ENCODE peak calls at places on chromosomes 3 and 15, in ten cellular contexts. W is PC-9; P is astrocyte; N is left ventricle myocardium inferior; K is cardiac fibroblast; M is A549; Q is AG10803; S is CD8-positive, alpha-beta memory T cell; H is SJSA1; C is lower lobe of right lung. O is an unnamed sample.

GRCh38 chr3:178384302-178384939 is 151.8 kb upstream of the KCNMB2 start:
- DNase-seq in W (no peak), Q (peak), M (no peak), N (no peak), P (peak), C (no peak), K (peak), S (no peak), H (no peak), O (no peak)

GRCh38 chr3:60013241-60013640 is 963.4 kb upstream of the CFAP20DC start:
- DNase-seq in K (no peak), N (no peak), Q (peak), M (no peak), C (no peak), S (no peak), H (no peak), W (no peak), P (peak), O (no peak)

GRCh38 chr15:52103217-52104207 is 9.1 kb downstream of the BCL2L10 start:
- DNase-seq in P (peak), M (peak), C (no peak), S (no peak), K (peak), Q (peak), W (peak), H (peak), N (no peak), O (peak)

GRCh38 chr3:44885618-44886017 is 11.2 kb downstream of the TGM4 start:
- DNase-seq in W (peak), K (peak), P (peak), H (peak), S (no peak), C (no peak), N (no peak), Q (peak), M (peak), O (peak)

GRCh38 chr15:22855791-22856190 is 17.3 kb downstream of the NIPA2 start:
- DNase-seq in P (no peak), N (no peak), W (no peak), H (no peak), C (no peak), M (no peak), S (no peak), Q (no peak), K (peak), O (no peak)

GRCh38 chr3:29331830-29332637 is 51.2 kb downstream of the RBMS3 start:
- DNase-seq in S (no peak), K (no peak), P (no peak), W (no peak), H (no peak), N (no peak), Q (peak), C (no peak), M (peak), O (no peak)

GRCh38 chr15:53454843-53455721 is 304.4 kb downstream of the WDR72 start:
- DNase-seq in Q (no peak), N (no peak), H (no peak), W (no peak), C (no peak), M (peak), K (no peak), P (no peak), S (no peak), O (no peak)

GRCh38 chr3:155233213-155233612 is 60.3 kb downstream of the STRIT1 start:
- DNase-seq in K (peak), Q (peak), S (no peak), P (peak), H (peak), M (no peak), N (peak), C (no peak), W (peak), O (peak)

GRCh38 chr3:149494022-149494758 is 19.7 kb downstream of the TM4SF4 start:
- DNase-seq in W (peak), C (peak), P (peak), Q (peak), K (peak), M (peak), N (no peak), S (no peak), H (peak), O (no peak)

GRCh38 chr15:80855206-80855605 is 76.0 kb downstream of the CEMIP start:
- DNase-seq in K (no peak), S (no peak), C (no peak), H (no peak), M (no peak), Q (no peak), N (no peak), W (no peak), P (no peak), O (no peak)

GRCh38 chr15:91632981-91633380 is 220.5 kb upstream of the SLCO3A1 start:
- DNase-seq in W (no peak), P (no peak), M (no peak), K (no peak), Q (no peak), S (no peak), N (no peak), H (no peak), C (no peak), O (no peak)

GRCh38 chr3:28958656-28959055 is 322.2 kb upstream of the RBMS3 start:
- DNase-seq in S (no peak), C (peak), N (no peak), M (no peak), P (no peak), W (no peak), Q (no peak), K (no peak), H (no peak), O (no peak)

GRCh38 chr3:188789201-188789600 is 382.6 kb upstream of the TPRG1 start:
- DNase-seq in N (no peak), M (no peak), K (no peak), H (no peak), P (no peak), C (no peak), Q (no peak), W (no peak), S (no peak), O (no peak)

GRCh38 chr3:194315088-194315964 is 35.8 kb downstream of the CPN2 start:
- DNase-seq in Q (peak), W (peak), S (peak), K (peak), C (peak), H (peak), M (peak), N (peak), P (peak), O (no peak)

GRCh38 chr15:83320831-83321230 is 36.4 kb upstream of the BNC1 start:
- DNase-seq in C (no peak), N (no peak), Q (peak), W (no peak), P (no peak), K (peak), S (no peak), M (peak), H (no peak), O (no peak)

GRCh38 chr3:12180218-12180617 is 21.5 kb upstream of the TIMP4 start:
- DNase-seq in H (peak), Q (peak), K (peak), S (no peak), N (peak), P (peak), M (peak), C (peak), W (peak), O (no peak)

GRCh38 chr3:133426721-133427120 is 26.9 kb downstream of the BFSP2 start:
- DNase-seq in P (peak), M (no peak), N (no peak), S (no peak), C (no peak), W (no peak), Q (peak), H (no peak), K (peak), O (peak)

GRCh38 chr3:7813412-7813811 is 688.2 kb upstream of the LMCD1 start:
- DNase-seq in M (no peak), C (no peak), W (no peak), K (no peak), H (no peak), P (no peak), Q (no peak), S (no peak), N (no peak), O (no peak)

GRCh38 chr3:120767106-120767505 is 24.6 kb downstream of the GTF2E1 start:
- DNase-seq in C (no peak), M (no peak), K (no peak), W (no peak), S (no peak), Q (no peak), P (no peak), H (no peak), N (no peak), O (no peak)

GRCh38 chr15:31516874-31517273 is 190.2 kb downstream of the KLF13 start:
- DNase-seq in M (no peak), Q (no peak), K (no peak), P (no peak), C (no peak), S (no peak), W (no peak), H (no peak), N (no peak), O (no peak)

GRCh38 chr15:88300018-88300549 is 43.5 kb upstream of the NTRK3 start:
- DNase-seq in P (no peak), W (no peak), H (no peak), C (no peak), S (no peak), N (no peak), M (no peak), Q (no peak), K (no peak), O (no peak)

GRCh38 chr3:19215427-19215826 is 67.1 kb downstream of the KCNH8 start:
- DNase-seq in P (no peak), M (no peak), K (no peak), N (no peak), S (no peak), Q (no peak), W (no peak), H (no peak), C (no peak), O (no peak)

GRCh38 chr3:172224560-172225214 is 185.3 kb downstream of the FNDC3B start:
- DNase-seq in P (no peak), M (no peak), K (no peak), W (no peak), Q (no peak), H (peak), N (no peak), C (no peak), S (no peak), O (no peak)

GRCh38 chr3:39707314-39707909 is 102.0 kb upstream of the MYRIP start:
- DNase-seq in C (no peak), S (no peak), P (peak), K (peak), W (no peak), Q (peak), M (peak), N (no peak), H (peak), O (peak)

GRCh38 chr15:22913646-22914380 is 66.4 kb downstream of the CYFIP1 start:
- DNase-seq in H (no peak), N (no peak), S (no peak), P (no peak), K (no peak), W (no peak), C (no peak), M (no peak), Q (no peak), O (no peak)

GRCh38 chr15:71716990-71717389 is 93.4 kb upstream of the NR2E3 start:
- DNase-seq in C (no peak), N (no peak), K (peak), P (peak), S (no peak), M (no peak), W (no peak), Q (peak), H (peak), O (peak)

GRCh38 chr15:61243984-61244593 is 15.0 kb upstream of the RORA start:
- DNase-seq in W (no peak), P (no peak), H (no peak), K (no peak), N (no peak), Q (no peak), M (no peak), S (no peak), C (no peak), O (no peak)

GRCh38 chr3:181561605-181562031 is 150.1 kb upstream of the SOX2 start:
- DNase-seq in S (no peak), K (no peak), P (no peak), N (no peak), Q (no peak), H (no peak), M (no peak), C (no peak), W (no peak), O (no peak)

GRCh38 chr3:167772992-167773391 is 37.5 kb downstream of the SERPINI1 start:
- DNase-seq in M (no peak), N (no peak), Q (no peak), H (no peak), P (no peak), S (no peak), W (no peak), K (no peak), C (no peak), O (no peak)

GRCh38 chr3:5122030-5122740 is at the start of gene ARL8B:
- DNase-seq in N (peak), Q (peak), C (peak), P (peak), S (peak), H (peak), K (peak), M (peak), W (peak), O (no peak)

GRCh38 chr3:17752441-17752840 is 10.0 kb upstream of the TBC1D5 start:
- DNase-seq in P (no peak), K (peak), W (no peak), Q (peak), H (no peak), C (no peak), S (no peak), N (no peak), M (no peak), O (peak)

GRCh38 chr3:10419637-10420232 is 85.7 kb downstream of the ATP2B2 start:
- DNase-seq in W (no peak), P (peak), M (no peak), N (no peak), C (no peak), H (no peak), K (no peak), Q (no peak), S (no peak), O (no peak)

GRCh38 chr3:122331886-122332285 is 6.8 kb downstream of the CSTA start:
- DNase-seq in N (no peak), S (no peak), W (no peak), H (no peak), C (no peak), M (no peak), K (no peak), Q (no peak), P (no peak), O (no peak)

GRCh38 chr3:31670136-31670535 is 137.4 kb downstream of the STT3B start:
- DNase-seq in P (no peak), M (no peak), Q (no peak), S (no peak), H (no peak), N (no peak), W (no peak), K (no peak), C (no peak), O (no peak)

GRCh38 chr3:16178628-16178988 is 4.1 kb downstream of the GALNT15 start:
- DNase-seq in P (no peak), K (no peak), W (no peak), S (no peak), N (no peak), H (no peak), M (no peak), C (no peak), Q (no peak), O (no peak)

GRCh38 chr3:30658328-30659052 is 52.1 kb downstream of the TGFBR2 start:
- DNase-seq in P (peak), H (peak), Q (peak), W (peak), N (no peak), S (peak), M (peak), C (no peak), K (peak), O (no peak)

GRCh38 chr3:53164911-53165310 is 3.9 kb downstream of the PRKCD start:
- DNase-seq in M (no peak), S (no peak), Q (no peak), K (no peak), W (no peak), H (no peak), N (no peak), C (no peak), P (no peak), O (no peak)

GRCh38 chr3:58034738-58035511 is 26.7 kb downstream of the FLNB start:
- DNase-seq in Q (no peak), K (no peak), W (no peak), N (no peak), M (no peak), S (peak), H (no peak), P (no peak), C (no peak), O (no peak)

DNA sequence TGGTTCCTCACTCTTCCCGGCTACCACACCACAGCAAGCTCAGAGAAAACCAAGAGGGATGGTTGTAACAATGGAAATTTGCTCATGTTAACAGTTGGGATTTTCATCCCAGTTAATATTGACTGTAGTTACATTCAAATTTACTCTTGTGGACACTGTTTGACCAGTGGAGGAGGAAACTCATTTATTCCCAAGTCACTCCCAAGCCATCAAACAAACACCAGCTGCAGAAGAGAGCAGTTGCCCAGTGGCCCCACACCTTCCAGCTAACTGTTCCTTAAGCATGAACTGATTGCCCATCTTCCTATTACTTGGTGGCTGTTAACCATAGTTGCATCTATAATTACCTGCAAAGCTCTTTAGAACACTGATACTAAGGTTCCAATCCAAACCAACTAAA is 24.1 kb upstream of the MECOM start:
- DNase-seq in Q (no peak), H (no peak), M (no peak), P (no peak), C (no peak), S (no peak), N (no peak), K (no peak), W (no peak), O (no peak)
- H3K4me3 ChIP-seq in Q (no peak), H (no peak), M (no peak), P (no peak), C (no peak), S (no peak), N (no peak), K (no peak), W (no peak), O (no peak)

DNA sequence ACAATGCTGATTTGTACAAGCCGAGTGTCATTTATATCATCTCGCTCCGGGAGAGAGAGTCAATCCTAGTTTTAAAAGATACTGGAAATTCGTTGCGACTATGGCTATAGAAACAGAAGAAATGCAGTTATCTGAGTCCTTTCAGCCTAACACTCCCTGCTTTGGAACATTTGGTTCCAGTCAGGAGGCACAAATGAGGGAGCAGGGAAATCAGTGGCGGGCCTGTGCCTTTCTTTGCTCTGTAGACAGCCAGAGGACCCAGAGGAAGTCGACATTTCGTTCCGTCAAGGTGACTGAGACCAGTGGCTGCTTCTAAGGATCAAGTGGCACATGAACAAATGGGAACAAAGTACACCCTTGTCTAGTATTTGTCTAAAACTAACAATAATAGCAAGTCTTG is 745 bp upstream of the RIOX2 start:
- DNase-seq in Q (no peak), P (no peak), C (no peak), K (no peak), H (no peak), W (no peak), M (no peak), N (no peak), S (no peak), O (no peak)
- H3K4me3 ChIP-seq in Q (peak), P (no peak), C (peak), K (no peak), H (no peak), W (peak), M (peak), N (peak), S (no peak), O (no peak)

GRCh38 chr15:96334017-96334704 is 3.7 kb downstream of the NR2F2 start:
- DNase-seq in H (peak), S (no peak), W (no peak), C (peak), M (no peak), N (no peak), K (no peak), Q (no peak), P (peak), O (no peak)
- H3K4me3 ChIP-seq in H (peak), S (no peak), W (peak), C (peak), M (peak), N (peak), K (peak), Q (peak), P (peak), O (peak)

GRCh38 chr3:184679056-184679502 is 32.8 kb downstream of the MAGEF1 start:
- DNase-seq in K (peak), C (no peak), N (peak), M (no peak), P (no peak), H (no peak), S (no peak), Q (no peak), W (no peak), O (no peak)
- H3K4me3 ChIP-seq in K (no peak), C (no peak), N (no peak), M (no peak), P (no peak), H (no peak), S (no peak), Q (no peak), W (no peak), O (no peak)

O was measured in AG09309.